ENCODE peak calls at places on chromosomes 1 and 21, in ten cellular contexts. M is fibroblast of lung; W is CD8-positive, alpha-beta T cell; D is MM.1S; A is neural progenitor cell; V is GM12865; Z is lower leg skin; P is mucosa of descending colon; R is lower lobe of right lung; K is AG04449. Q is an unnamed sample.

GRCh38 chr1:50975436-50975835 is 5.4 kb downstream of the CDKN2C start:
- DNase-seq in K (no peak), A (no peak), Z (no peak), V (no peak), W (no peak), R (no peak), D (no peak), M (no peak), P (no peak), Q (no peak)

GRCh38 chr1:1144122-1144842 is 28.4 kb upstream of the C1orf159 start:
- DNase-seq in M (no peak), Z (no peak), A (peak; percentile 41), V (peak; percentile 65), P (peak; percentile 84), K (no peak), R (peak; percentile 72), D (peak; percentile 50), W (peak; percentile 45), Q (no peak)

GRCh38 chr21:39020751-39021474 is 162.3 kb downstream of the PSMG1 start:
- DNase-seq in Z (no peak), R (peak; percentile 62), M (peak; percentile 85), D (no peak), P (no peak), K (no peak), W (no peak), V (no peak), A (no peak), Q (peak; percentile 63)

GRCh38 chr1:71118086-71118485 is 37.3 kb upstream of the ZRANB2 start:
- DNase-seq in P (no peak), K (no peak), Z (no peak), W (no peak), D (no peak), R (no peak), V (no peak), A (no peak), M (no peak), Q (no peak)

GRCh38 chr1:24742090-24742938 is 2.9 kb upstream of the CLIC4 start:
- DNase-seq in D (no peak), A (no peak), R (peak; percentile 14), K (peak; percentile 84), W (no peak), P (peak; percentile 79), Z (peak; percentile 77), V (no peak), M (peak; percentile 75), Q (peak; percentile 51)

GRCh38 chr1:224430511-224431113 is 4.0 kb downstream of the WDR26 start:
- DNase-seq in R (no peak), D (peak; percentile 65), W (peak; percentile 16), M (peak; percentile 80), A (no peak), V (peak; percentile 58), P (peak; percentile 57), K (no peak), Z (no peak), Q (peak; percentile 75)

GRCh38 chr1:25774921-25775774 is 24.8 kb upstream of the SELENON start:
- DNase-seq in W (peak; percentile 75), A (no peak), K (no peak), V (peak; percentile 27), D (no peak), R (no peak), Z (no peak), P (no peak), M (no peak), Q (no peak)

GRCh38 chr1:241677171-241677570 is 25.1 kb downstream of the WDR64 start:
- DNase-seq in M (no peak), R (no peak), K (no peak), A (no peak), P (no peak), W (no peak), Z (no peak), V (peak; percentile 63), D (peak; percentile 97), Q (no peak)

DNA sequence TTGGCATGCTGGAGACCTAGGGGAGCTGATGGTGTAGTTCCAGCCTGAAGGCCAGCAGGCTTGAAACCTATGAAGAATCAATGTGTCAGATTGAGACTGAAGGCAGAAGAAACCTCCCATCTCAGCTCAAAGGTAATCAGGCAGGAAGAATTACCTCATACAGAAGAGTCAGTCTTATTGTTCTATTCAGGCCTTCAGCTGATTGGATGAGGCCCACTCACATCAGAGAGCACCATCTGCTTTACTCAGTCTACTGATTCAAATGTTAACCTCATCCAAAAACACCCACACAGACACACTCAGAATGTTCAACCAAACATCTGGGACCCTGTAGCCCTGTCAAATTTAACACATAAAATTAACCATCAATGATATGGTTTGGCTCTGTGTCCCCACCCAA is 13.7 kb upstream of the CCN1 start:
- DNase-seq in P (no peak), D (no peak), K (no peak), R (no peak), V (no peak), W (no peak), M (no peak), Z (no peak), A (no peak), Q (peak; percentile 62)
- TF ChIP-seq CTCF in P (no peak), D (no peak), K (no peak), R (no peak), V (no peak), W (no peak), M (no peak), Z (no peak), A (no peak), Q (no peak)

GRCh38 chr1:164772635-164773034 is 213.7 kb downstream of the PBX1 start:
- DNase-seq in W (no peak), P (no peak), Z (no peak), M (peak; percentile 88), R (peak; percentile 75), A (no peak), D (peak; percentile 59), K (peak; percentile 73), V (peak; percentile 31), Q (peak; percentile 97)

GRCh38 chr1:164770149-164770529 is 211.2 kb downstream of the PBX1 start:
- DNase-seq in M (no peak), A (no peak), Z (no peak), D (no peak), R (no peak), K (no peak), V (no peak), W (no peak), P (no peak), Q (no peak)

GRCh38 chr1:164769504-164770148 is 210.6 kb downstream of the PBX1 start:
- DNase-seq in K (no peak), V (no peak), R (no peak), D (no peak), P (no peak), A (no peak), W (no peak), M (no peak), Z (no peak), Q (no peak)

GRCh38 chr1:164771568-164772350 is 212.8 kb downstream of the PBX1 start:
- DNase-seq in Z (no peak), M (peak; percentile 81), R (no peak), D (no peak), A (no peak), P (no peak), K (no peak), W (no peak), V (no peak), Q (peak; percentile 81)

GRCh38 chr1:164771001-164771550 is 212.1 kb downstream of the PBX1 start:
- DNase-seq in D (no peak), R (no peak), K (no peak), M (no peak), W (no peak), V (no peak), Z (no peak), A (no peak), P (no peak), Q (no peak)
- H3K4me3 ChIP-seq in D (no peak overlapping the region), R (no peak overlapping the region), K (no peak overlapping the region), M (peak overlapping the region; percentile 1), W (no peak overlapping the region), V (no peak overlapping the region), Z (no peak overlapping the region), A (no peak overlapping the region), P (no peak overlapping the region), Q (no peak overlapping the region)

GRCh38 chr1:35860680-35861079 is 22.3 kb upstream of the AGO1 start:
- DNase-seq in K (no peak), M (no peak), A (no peak), V (no peak), W (no peak), Z (no peak), D (no peak), R (no peak), P (no peak), Q (no peak)

GRCh38 chr1:35852241-35852640 is 30.8 kb upstream of the AGO1 start:
- DNase-seq in M (no peak), V (no peak), Z (no peak), W (no peak), D (no peak), K (no peak), R (no peak), P (no peak), A (no peak), Q (no peak)

GRCh38 chr1:35855016-35855700 is 27.9 kb upstream of the AGO1 start:
- DNase-seq in R (no peak), Z (no peak), D (no peak), K (no peak), M (no peak), W (no peak), A (peak; percentile 21), V (no peak), P (peak; percentile 22), Q (no peak)

GRCh38 chr1:35856964-35857363 is 26.0 kb upstream of the AGO1 start:
- DNase-seq in V (no peak), D (no peak), K (no peak), W (no peak), R (no peak), P (no peak), Z (no peak), A (no peak), M (no peak), Q (no peak)

GRCh38 chr1:35857830-35858229 is 25.2 kb upstream of the AGO1 start:
- DNase-seq in A (peak; percentile 12), M (peak; percentile 44), Z (no peak), W (no peak), P (peak; percentile 50), K (no peak), V (peak; percentile 31), R (no peak), D (peak; percentile 28), Q (peak; percentile 35)
- TF ChIP-seq CTCF in A (peak; percentile 26), M (peak; percentile 29), Z (no peak), W (no peak), P (no peak), K (no peak), V (no peak), R (peak; percentile 19), D (peak; percentile 23), Q (peak; percentile 25)

GRCh38 chr1:39212499-39212898 is 8.0 kb downstream of the MACF1 start:
- DNase-seq in D (no peak), V (no peak), Z (no peak), A (no peak), K (no peak), P (no peak), R (no peak), W (no peak), M (no peak), Q (no peak)

GRCh38 chr1:39214714-39214997 is 10.2 kb downstream of the MACF1 start:
- DNase-seq in M (no peak), A (no peak), R (no peak), W (no peak), D (no peak), V (no peak), K (no peak), P (no peak), Z (no peak), Q (no peak)

GRCh38 chr1:39214998-39215873 is 10.7 kb downstream of the MACF1 start:
- DNase-seq in W (no peak), K (no peak), V (peak; percentile 87), P (peak; percentile 38), M (no peak), R (peak; percentile 53), D (peak; percentile 86), Z (no peak), A (peak; percentile 9), Q (no peak)

GRCh38 chr1:39213511-39214002 is 9.1 kb downstream of the MACF1 start:
- DNase-seq in A (peak; percentile 24), V (no peak), D (no peak), M (peak; percentile 26), Z (no peak), K (no peak), W (no peak), P (no peak), R (no peak), Q (peak; percentile 44)

GRCh38 chr1:39214021-39214713 is 9.7 kb downstream of the MACF1 start:
- DNase-seq in W (no peak), K (no peak), Z (no peak), A (peak; percentile 90), P (no peak), M (no peak), R (peak; percentile 57), V (no peak), D (no peak), Q (no peak)
- H3K4me3 ChIP-seq in W (no peak overlapping the region), K (no peak overlapping the region), Z (no peak overlapping the region), A (no peak overlapping the region), P (no peak overlapping the region), M (no peak overlapping the region), R (no peak overlapping the region), V (no peak overlapping the region), D (no peak overlapping the region), Q (no peak overlapping the region)

Q was measured in fibroblast of mammary gland.